ENCODE peak calls at places on chromosomes 4 and X, in ten cellular contexts. One of them, this sample, is unnamed.

GRCh38 chr4:56607926-56608325 is 73.2 kb downstream of the HOPX start:
- DNase-seq in stimulated activated CD8-positive, alpha-beta memory T cell treated with anti-CD3 and anti-CD28 coated beads, Interleukin-7, amount 100 ng/mL, for 24 hours: no peak
- DNase-seq in GM13976: no peak
- DNase-seq in NCI-H2171 treated with DMSO at 0.1 percent for 48 hours: no peak
- DNase-seq in OCI-LY7: no peak
- DNase-seq in cardiac muscle cell: no peak
- DNase-seq in Caki2: no peak
- DNase-seq in HTR-8/SVneo: no peak
- DNase-seq in GM04503: no peak
- DNase-seq in CD8-positive, alpha-beta T cell: no peak
- DNase-seq in this sample: no peak

GRCh38 chr4:185626798-185627197 is 91.5 kb upstream of the PDLIM3 start:
- DNase-seq in stimulated activated CD8-positive, alpha-beta memory T cell treated with anti-CD3 and anti-CD28 coated beads, Interleukin-7, amount 100 ng/mL, for 24 hours: no peak
- DNase-seq in GM13976: no peak
- DNase-seq in NCI-H2171 treated with DMSO at 0.1 percent for 48 hours: no peak
- DNase-seq in OCI-LY7: no peak
- DNase-seq in cardiac muscle cell: no peak
- DNase-seq in Caki2: no peak
- DNase-seq in HTR-8/SVneo: no peak
- DNase-seq in GM04503: no peak
- DNase-seq in CD8-positive, alpha-beta T cell: no peak
- DNase-seq in this sample: no peak

GRCh38 chrX:72461766-72462165 is 110.9 kb downstream of the HDAC8 start:
- DNase-seq in stimulated activated CD8-positive, alpha-beta memory T cell treated with anti-CD3 and anti-CD28 coated beads, Interleukin-7, amount 100 ng/mL, for 24 hours: no peak
- DNase-seq in GM13976: no peak
- DNase-seq in NCI-H2171 treated with DMSO at 0.1 percent for 48 hours: no peak
- DNase-seq in OCI-LY7: no peak
- DNase-seq in cardiac muscle cell: peak
- DNase-seq in Caki2: peak
- DNase-seq in HTR-8/SVneo: no peak
- DNase-seq in GM04503: no peak
- DNase-seq in CD8-positive, alpha-beta T cell: no peak
- DNase-seq in this sample: no peak

GRCh38 chr4:15873117-15873516 is 65.4 kb downstream of the FGFBP1 start:
- DNase-seq in stimulated activated CD8-positive, alpha-beta memory T cell treated with anti-CD3 and anti-CD28 coated beads, Interleukin-7, amount 100 ng/mL, for 24 hours: no peak
- DNase-seq in GM13976: no peak
- DNase-seq in NCI-H2171 treated with DMSO at 0.1 percent for 48 hours: no peak
- DNase-seq in OCI-LY7: no peak
- DNase-seq in cardiac muscle cell: no peak
- DNase-seq in Caki2: no peak
- DNase-seq in HTR-8/SVneo: no peak
- DNase-seq in GM04503: no peak
- DNase-seq in CD8-positive, alpha-beta T cell: no peak
- DNase-seq in this sample: no peak

GRCh38 chr4:6200011-6200921 is at the start of gene JAKMIP1:
- DNase-seq in stimulated activated CD8-positive, alpha-beta memory T cell treated with anti-CD3 and anti-CD28 coated beads, Interleukin-7, amount 100 ng/mL, for 24 hours: peak
- DNase-seq in GM13976: peak
- DNase-seq in NCI-H2171 treated with DMSO at 0.1 percent for 48 hours: peak
- DNase-seq in OCI-LY7: peak
- DNase-seq in cardiac muscle cell: peak
- DNase-seq in Caki2: peak
- DNase-seq in HTR-8/SVneo: peak
- DNase-seq in GM04503: no peak
- DNase-seq in CD8-positive, alpha-beta T cell: peak
- DNase-seq in this sample: peak

GRCh38 chr4:151887151-151887815 is 126.5 kb upstream of the GATB start:
- DNase-seq in stimulated activated CD8-positive, alpha-beta memory T cell treated with anti-CD3 and anti-CD28 coated beads, Interleukin-7, amount 100 ng/mL, for 24 hours: no peak
- DNase-seq in GM13976: no peak
- DNase-seq in NCI-H2171 treated with DMSO at 0.1 percent for 48 hours: no peak
- DNase-seq in OCI-LY7: no peak
- DNase-seq in cardiac muscle cell: no peak
- DNase-seq in Caki2: no peak
- DNase-seq in HTR-8/SVneo: peak
- DNase-seq in GM04503: no peak
- DNase-seq in CD8-positive, alpha-beta T cell: no peak
- DNase-seq in this sample: no peak

GRCh38 chr4:156685308-156685707 is 286.3 kb downstream of the PDGFC start:
- DNase-seq in stimulated activated CD8-positive, alpha-beta memory T cell treated with anti-CD3 and anti-CD28 coated beads, Interleukin-7, amount 100 ng/mL, for 24 hours: no peak
- DNase-seq in GM13976: no peak
- DNase-seq in NCI-H2171 treated with DMSO at 0.1 percent for 48 hours: no peak
- DNase-seq in OCI-LY7: no peak
- DNase-seq in cardiac muscle cell: no peak
- DNase-seq in Caki2: no peak
- DNase-seq in HTR-8/SVneo: no peak
- DNase-seq in GM04503: no peak
- DNase-seq in CD8-positive, alpha-beta T cell: no peak
- DNase-seq in this sample: no peak

GRCh38 chr4:89039735-89040338 is 17.1 kb downstream of the FAM13A start:
- DNase-seq in stimulated activated CD8-positive, alpha-beta memory T cell treated with anti-CD3 and anti-CD28 coated beads, Interleukin-7, amount 100 ng/mL, for 24 hours: no peak
- DNase-seq in GM13976: no peak
- DNase-seq in NCI-H2171 treated with DMSO at 0.1 percent for 48 hours: no peak
- DNase-seq in OCI-LY7: no peak
- DNase-seq in cardiac muscle cell: peak
- DNase-seq in Caki2: no peak
- DNase-seq in HTR-8/SVneo: no peak
- DNase-seq in GM04503: no peak
- DNase-seq in CD8-positive, alpha-beta T cell: no peak
- DNase-seq in this sample: no peak

GRCh38 chrX:26234177-26234576 is 18.2 kb downstream of the MAGEB5 start:
- DNase-seq in stimulated activated CD8-positive, alpha-beta memory T cell treated with anti-CD3 and anti-CD28 coated beads, Interleukin-7, amount 100 ng/mL, for 24 hours: no peak
- DNase-seq in GM13976: no peak
- DNase-seq in NCI-H2171 treated with DMSO at 0.1 percent for 48 hours: no peak
- DNase-seq in OCI-LY7: no peak
- DNase-seq in cardiac muscle cell: no peak
- DNase-seq in Caki2: no peak
- DNase-seq in HTR-8/SVneo: no peak
- DNase-seq in GM04503: no peak
- DNase-seq in CD8-positive, alpha-beta T cell: no peak
- DNase-seq in this sample: no peak

GRCh38 chr4:175935016-175935661 is 123.1 kb upstream of the GPM6A start:
- DNase-seq in stimulated activated CD8-positive, alpha-beta memory T cell treated with anti-CD3 and anti-CD28 coated beads, Interleukin-7, amount 100 ng/mL, for 24 hours: no peak
- DNase-seq in GM13976: no peak
- DNase-seq in NCI-H2171 treated with DMSO at 0.1 percent for 48 hours: no peak
- DNase-seq in OCI-LY7: no peak
- DNase-seq in cardiac muscle cell: no peak
- DNase-seq in Caki2: peak
- DNase-seq in HTR-8/SVneo: no peak
- DNase-seq in GM04503: no peak
- DNase-seq in CD8-positive, alpha-beta T cell: no peak
- DNase-seq in this sample: no peak

GRCh38 chr4:8699479-8700145 is 107.0 kb downstream of the CPZ start:
- DNase-seq in stimulated activated CD8-positive, alpha-beta memory T cell treated with anti-CD3 and anti-CD28 coated beads, Interleukin-7, amount 100 ng/mL, for 24 hours: no peak
- DNase-seq in GM13976: no peak
- DNase-seq in NCI-H2171 treated with DMSO at 0.1 percent for 48 hours: no peak
- DNase-seq in OCI-LY7: no peak
- DNase-seq in cardiac muscle cell: no peak
- DNase-seq in Caki2: no peak
- DNase-seq in HTR-8/SVneo: no peak
- DNase-seq in GM04503: no peak
- DNase-seq in CD8-positive, alpha-beta T cell: no peak
- DNase-seq in this sample: no peak